ENCODE peak calls at places on chromosomes 3 and 15, in ten cellular contexts. Z is astrocyte, J is fibroblast of lung, E is IMR-90, C is H1, Q is endodermal cell, L is K562, S is PC-3, T is mammary epithelial cell, I is HCT116. U is an unnamed sample.

GRCh38 chr3:112004664-112005063 is 5.9 kb downstream of the TAGLN3 start:
- DNase-seq in S (no peak), Q (no peak), C (no peak), I (no peak), Z (no peak), E (no peak), J (no peak), L (no peak), T (no peak), U (peak; percentile 27)

GRCh38 chr15:46848704-46849103 is 868.6 kb upstream of the SEMA6D start:
- DNase-seq in S (peak; percentile 38), E (peak; percentile 19), I (no peak), C (no peak), J (peak; percentile 65), Q (no peak), Z (peak; percentile 46), L (no peak), T (no peak), U (no peak)

GRCh38 chr3:101809178-101810022 is 30.4 kb downstream of the NXPE3 start:
- DNase-seq in Z (no peak), C (no peak), L (peak; percentile 21), I (peak; percentile 28), Q (no peak), E (peak; percentile 56), S (peak; percentile 74), T (no peak), J (peak; percentile 41), U (peak; percentile 65)

GRCh38 chr15:91482799-91483198 is 370.7 kb upstream of the SLCO3A1 start:
- DNase-seq in E (no peak), T (no peak), J (no peak), L (no peak), S (no peak), Z (no peak), Q (no peak), C (no peak), I (no peak), U (no peak)

GRCh38 chr3:127406309-127407025 is 118.6 kb upstream of the PRR20G start:
- DNase-seq in S (peak; percentile 36), Z (no peak), Q (peak; percentile 78), C (no peak), L (peak; percentile 72), E (peak; percentile 2), T (peak; percentile 12), I (peak; percentile 66), J (peak; percentile 1), U (no peak)

GRCh38 chr3:52886049-52886730 is 11.2 kb downstream of the STIMATE start:
- DNase-seq in L (no peak), E (no peak), T (no peak), Z (no peak), Q (no peak), C (peak; percentile 31), S (no peak), J (no peak), I (no peak), U (no peak)

GRCh38 chr3:179973931-179974361 is 62.8 kb downstream of the PEX5L start:
- DNase-seq in E (no peak), Q (peak; percentile 69), Z (no peak), C (no peak), S (no peak), J (no peak), T (no peak), I (no peak), L (no peak), U (peak; percentile 71)

GRCh38 chr3:100941046-100941445 is 52.2 kb downstream of the ABI3BP start:
- DNase-seq in T (peak; percentile 56), L (no peak), I (no peak), J (no peak), E (no peak), S (no peak), Q (no peak), Z (no peak), C (no peak), U (no peak)

GRCh38 chr3:78277793-78278192 is 1237.9 kb downstream of the ROBO2 start:
- DNase-seq in C (no peak), S (no peak), L (no peak), T (no peak), I (no peak), E (no peak), J (no peak), Q (no peak), Z (no peak), U (no peak)

GRCh38 chr3:105806361-105806760 is 62.5 kb downstream of the CBLB start:
- DNase-seq in C (no peak), I (no peak), E (peak; percentile 30), Q (no peak), S (peak; percentile 89), Z (peak; percentile 66), T (peak; percentile 64), J (peak; percentile 75), L (peak; percentile 20), U (no peak)

GRCh38 chr15:38714309-38715072 is 149.9 kb upstream of the RASGRP1 start:
- DNase-seq in J (peak; percentile 99), I (no peak), C (no peak), T (peak; percentile 94), Z (peak; percentile 99), L (no peak), S (peak; percentile 41), Q (no peak), E (peak; percentile 96), U (no peak)

GRCh38 chr15:75200765-75201608 is 695 bp upstream of the C15orf39 start:
- DNase-seq in Q (peak; percentile 90), S (peak; percentile 76), L (peak; percentile 62), E (no peak), C (peak; percentile 69), Z (no peak), J (peak; percentile 11), T (peak; percentile 86), I (peak; percentile 44), U (peak; percentile 38)
- H3K27ac ChIP-seq in Q (no peak overlapping the region), S (peak overlapping the region; percentile 60), L (peak overlapping the region; percentile 54), E (peak overlapping the region; percentile 6), C (no peak overlapping the region), Z (no peak overlapping the region), J (no peak overlapping the region), T (peak overlapping the region; percentile 62), I (peak overlapping the region; percentile 67), U (no peak overlapping the region)

GRCh38 chr3:132550579-132551305 is 46.3 kb upstream of the ACKR4 start:
- DNase-seq in E (peak; percentile 26), Q (no peak), T (no peak), S (no peak), I (no peak), C (no peak), J (peak; percentile 39), Z (peak; percentile 36), L (no peak), U (no peak)

GRCh38 chr3:132553811-132554210 is 43.3 kb upstream of the ACKR4 start:
- DNase-seq in L (no peak), E (no peak), J (no peak), C (no peak), S (no peak), T (no peak), I (no peak), Z (no peak), Q (no peak), U (no peak)

GRCh38 chr3:132549169-132549568 is 47.9 kb upstream of the ACKR4 start:
- DNase-seq in E (no peak), C (no peak), L (no peak), J (no peak), Z (no peak), I (no peak), T (no peak), Q (no peak), S (no peak), U (no peak)

GRCh38 chr3:132554437-132554836 is 42.6 kb upstream of the ACKR4 start:
- DNase-seq in J (peak; percentile 68), Z (peak; percentile 50), I (no peak), C (no peak), E (peak; percentile 51), Q (no peak), T (no peak), S (peak; percentile 64), L (no peak), U (no peak)

DNA sequence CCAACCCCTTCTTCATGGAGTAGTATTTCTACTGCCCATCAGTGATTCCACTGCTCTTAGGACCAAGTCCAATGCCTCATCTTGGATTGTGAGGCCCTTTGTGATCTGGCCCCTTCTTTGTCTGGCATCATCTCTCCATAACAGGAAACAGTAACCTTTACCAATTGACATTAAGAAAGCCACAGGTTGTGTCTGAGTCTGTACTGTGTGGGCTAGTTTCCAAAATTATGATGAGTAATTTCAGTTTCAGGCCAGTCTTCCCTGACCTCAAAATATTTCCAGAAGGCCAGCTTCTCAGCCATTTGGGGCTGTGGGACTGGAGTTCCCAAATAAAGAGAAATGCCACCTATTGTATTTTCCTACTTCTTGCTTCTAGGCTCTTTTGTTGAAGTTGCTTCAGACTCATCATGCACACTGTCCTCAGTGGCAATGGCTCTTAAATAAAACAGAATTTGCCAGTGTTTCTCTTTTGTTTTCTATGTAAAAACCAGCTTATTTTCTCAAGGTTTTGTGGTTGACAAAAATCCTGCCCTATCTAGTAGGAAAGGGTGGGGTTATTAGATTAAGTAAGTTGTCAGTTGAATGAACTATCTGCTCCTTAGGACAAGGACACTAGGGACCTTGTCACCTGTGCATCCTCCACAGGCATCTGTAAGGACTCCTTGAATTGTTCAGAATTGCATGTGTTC is 47.0 kb upstream of the ACKR4 start:
- DNase-seq in S (peak; percentile 85), E (peak; percentile 83), Q (no peak), Z (peak; percentile 84), C (no peak), J (peak; percentile 87), L (no peak), I (no peak), T (peak; percentile 80), U (no peak)
- H3K9ac ChIP-seq in S (no peak overlapping the region), E (no peak overlapping the region), Q (no peak overlapping the region), Z (no peak overlapping the region), C (no peak overlapping the region), J (no peak overlapping the region), L (no peak overlapping the region), I (no peak overlapping the region), T (no peak overlapping the region), U (no peak overlapping the region)

GRCh38 chr15:50828610-50829206 is 63.2 kb upstream of the SPPL2A start:
- DNase-seq in Z (peak; percentile 90), L (no peak), C (no peak), Q (peak; percentile 53), T (peak; percentile 87), E (peak; percentile 86), S (peak; percentile 47), I (peak; percentile 27), J (peak; percentile 92), U (peak; percentile 40)
- TF ChIP-seq CTCF in Z (no peak), L (no peak), C (no peak), Q (no peak), T (no peak), E (no peak), S (no peak), I (no peak), J (no peak), U (no peak)

DNA sequence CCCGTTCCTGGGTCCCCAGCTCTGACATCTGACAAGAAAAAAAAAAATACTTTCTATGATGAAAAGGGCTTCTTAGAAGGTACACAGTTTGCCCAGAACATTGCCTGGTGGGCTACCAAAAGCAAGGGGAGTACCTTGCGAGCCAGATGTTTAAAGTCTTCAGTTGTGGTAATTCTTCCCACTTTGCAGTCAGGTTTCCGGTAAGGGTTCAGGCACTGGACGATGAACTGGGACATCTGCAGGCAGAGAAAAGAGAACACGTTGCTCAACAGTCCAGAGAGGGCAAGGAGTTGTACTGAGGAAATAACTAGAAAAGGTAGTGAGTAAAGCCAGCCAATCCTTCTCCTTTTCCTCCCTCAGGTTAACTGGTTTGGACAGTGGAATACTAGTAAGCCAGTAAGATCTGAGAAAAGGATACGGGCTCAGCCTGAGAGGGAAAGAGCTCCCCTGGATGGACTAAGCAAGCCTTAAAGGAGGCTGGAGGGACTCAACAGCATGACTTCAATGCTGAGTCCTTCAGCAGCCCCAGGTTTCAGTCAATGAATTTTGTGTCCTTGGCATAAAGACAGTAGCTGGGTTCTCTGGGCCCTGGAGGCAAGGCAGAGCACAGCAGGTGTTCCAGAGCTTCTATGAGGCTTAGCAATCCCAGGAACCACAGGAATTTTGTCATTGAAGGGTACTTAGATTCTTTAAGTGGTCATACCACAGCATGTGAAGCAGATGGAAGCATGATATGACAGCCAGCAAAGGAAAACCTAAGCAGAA is 38.2 kb downstream of the NBEAL2 start:
- DNase-seq in E (peak; percentile 26), C (no peak), Q (peak; percentile 72), Z (peak; percentile 38), L (no peak), I (no peak), S (no peak), T (no peak), J (peak; percentile 56), U (no peak)
- H3K27ac ChIP-seq in E (peak overlapping the region; percentile 19), C (no peak overlapping the region), Q (no peak overlapping the region), Z (peak overlapping the region; percentile 59), L (peak overlapping the region; percentile 80), I (no peak overlapping the region), S (no peak overlapping the region), T (no peak overlapping the region), J (peak overlapping the region; percentile 41), U (no peak overlapping the region)